ENCODE peak calls at places on chromosomes 4 and X, in nine cellular contexts. V, X, N, I, D, G, U, A and J are unnamed samples.

GRCh38 chr4:186039697-186040096 is 29.3 kb upstream of the TLR3 start:
- DNase-seq in V (no peak), X (peak), N (no peak), I (no peak), D (no peak), G (no peak), U (no peak), A (peak), J (no peak)

GRCh38 chrX:75335127-75335458 is 61.2 kb downstream of the UPRT start:
- DNase-seq in V (no peak), X (no peak), N (no peak), I (no peak), D (no peak), G (no peak), U (no peak), A (no peak), J (no peak)

GRCh38 chr4:6019316-6020263 is 1.4 kb upstream of the C4orf50 start:
- DNase-seq in V (peak), X (no peak), N (peak), I (peak), D (peak), G (no peak), U (no peak), A (no peak), J (peak)

GRCh38 chrX:23332888-23333821 is 1.5 kb upstream of the PTCHD1 start:
- DNase-seq in V (peak), X (no peak), N (no peak), I (no peak), D (no peak), G (no peak), U (no peak), A (no peak), J (no peak)

GRCh38 chr4:52750819-52751348 is 341 bp downstream of the ERVMER34-1 start:
- DNase-seq in V (peak), X (no peak), N (no peak), I (no peak), D (no peak), G (no peak), U (no peak), A (no peak), J (no peak)

GRCh38 chrX:107154787-107155620 is 36.4 kb upstream of the RBM41 start:
- DNase-seq in V (no peak), X (no peak), N (peak), I (peak), D (peak), G (peak), U (no peak), A (no peak), J (no peak)

GRCh38 chrX:16171944-16172343 is 4.7 kb downstream of the MAGEB17 start:
- DNase-seq in V (no peak), X (no peak), N (no peak), I (no peak), D (no peak), G (no peak), U (no peak), A (no peak), J (no peak)

GRCh38 chr4:17613761-17614415 is 553 bp upstream of the MED28 start:
- DNase-seq in V (no peak), X (no peak), N (peak), I (no peak), D (no peak), G (peak), U (no peak), A (no peak), J (peak)

GRCh38 chr4:11650801-11651596 is 222.3 kb upstream of the HS3ST1 start:
- DNase-seq in V (no peak), X (no peak), N (peak), I (no peak), D (no peak), G (no peak), U (peak), A (peak), J (peak)

GRCh38 chr4:24195976-24196736 is 306.3 kb upstream of the PPARGC1A start:
- DNase-seq in V (no peak), X (no peak), N (no peak), I (no peak), D (no peak), G (no peak), U (no peak), A (no peak), J (no peak)

GRCh38 chr4:180751009-180751408 is 1492.2 kb upstream of the TENM3 start:
- DNase-seq in V (no peak), X (no peak), N (peak), I (peak), D (no peak), G (no peak), U (no peak), A (no peak), J (no peak)

GRCh38 chr4:137705171-137705783 is 173.0 kb upstream of the PCDH18 start:
- DNase-seq in V (no peak), X (no peak), N (peak), I (peak), D (no peak), G (no peak), U (no peak), A (no peak), J (peak)

GRCh38 chr4:10093801-10094552 is 22.6 kb downstream of the WDR1 start:
- DNase-seq in V (no peak), X (no peak), N (peak), I (peak), D (no peak), G (no peak), U (no peak), A (no peak), J (no peak)

GRCh38 chr4:2962099-2962455 is 1.1 kb downstream of the NOP14 start:
- DNase-seq in V (no peak), X (no peak), N (no peak), I (no peak), D (no peak), G (no peak), U (no peak), A (no peak), J (no peak)

GRCh38 chr4:16083217-16084191 is at the start of gene PROM1:
- DNase-seq in V (peak), X (peak), N (no peak), I (no peak), D (no peak), G (no peak), U (no peak), A (no peak), J (no peak)

GRCh38 chr4:4542824-4543485 is 1.1 kb upstream of the STX18 start:
- DNase-seq in V (no peak), X (no peak), N (no peak), I (no peak), D (no peak), G (no peak), U (no peak), A (no peak), J (no peak)